ENCODE peak calls at places on chromosomes 3 and 15, in nine cellular contexts. One of them, this sample, is unnamed.
A peak's percentile ranks its signal among the peaks of the same experiment; 100 is the strongest.

GRCh38 chr3:184586871-184587270 is 25.3 kb downstream of the EPHB3 start:
- DNase-seq in breast epithelium: no peak
- DNase-seq in activated naive CD8-positive, alpha-beta T cell treated with anti-CD3 and anti-CD28 coated beads for 36 hours: no peak
- DNase-seq in activated T-helper 1 cell treated with anti-CD3 and anti-CD28 coated beads, Interleukin-2, amount 50 U/mL, for 16 hours: no peak
- DNase-seq in SW480: no peak
- DNase-seq in T follicular helper cell: no peak
- DNase-seq in activated CD4-positive, alpha-beta T cell treated with anti-CD3 and anti-CD28 coated beads, Interleukin-2, amount 10 ng/mL, durations not matched to agents 7 days and 5 days: no peak
- DNase-seq in cardiac muscle cell: no peak
- DNase-seq in T-helper 2 cell: no peak
- DNase-seq in this sample: no peak

GRCh38 chr15:64527263-64527984 is 67.0 kb downstream of the ZNF609 start:
- DNase-seq in activated CD4-positive, alpha-beta T cell treated with anti-CD3 and anti-CD28 coated beads, Interleukin-2, amount 10 ng/mL, durations not matched to agents 7 days and 5 days: no peak
- DNase-seq in activated T-helper 1 cell treated with anti-CD3 and anti-CD28 coated beads, Interleukin-2, amount 50 U/mL, for 16 hours: no peak
- DNase-seq in breast epithelium: no peak
- DNase-seq in T follicular helper cell: no peak
- DNase-seq in T-helper 2 cell: peak; percentile 26
- DNase-seq in cardiac muscle cell: peak; percentile 63
- DNase-seq in SW480: peak; percentile 23
- DNase-seq in activated naive CD8-positive, alpha-beta T cell treated with anti-CD3 and anti-CD28 coated beads for 36 hours: no peak
- DNase-seq in this sample: no peak

GRCh38 chr3:150495563-150496168 is 50.6 kb downstream of the SERP1 start:
- DNase-seq in activated T-helper 1 cell treated with anti-CD3 and anti-CD28 coated beads, Interleukin-2, amount 50 U/mL, for 16 hours: no peak
- DNase-seq in T-helper 2 cell: peak; percentile 41
- DNase-seq in SW480: peak; percentile 36
- DNase-seq in cardiac muscle cell: peak; percentile 71
- DNase-seq in activated naive CD8-positive, alpha-beta T cell treated with anti-CD3 and anti-CD28 coated beads for 36 hours: no peak
- DNase-seq in T follicular helper cell: no peak
- DNase-seq in breast epithelium: no peak
- DNase-seq in activated CD4-positive, alpha-beta T cell treated with anti-CD3 and anti-CD28 coated beads, Interleukin-2, amount 10 ng/mL, durations not matched to agents 7 days and 5 days: peak; percentile 34
- DNase-seq in this sample: no peak

GRCh38 chr15:48992096-48992495 is 28.4 kb upstream of the SHC4 start:
- DNase-seq in T-helper 2 cell: no peak
- DNase-seq in T follicular helper cell: no peak
- DNase-seq in activated T-helper 1 cell treated with anti-CD3 and anti-CD28 coated beads, Interleukin-2, amount 50 U/mL, for 16 hours: no peak
- DNase-seq in SW480: no peak
- DNase-seq in activated CD4-positive, alpha-beta T cell treated with anti-CD3 and anti-CD28 coated beads, Interleukin-2, amount 10 ng/mL, durations not matched to agents 7 days and 5 days: no peak
- DNase-seq in breast epithelium: no peak
- DNase-seq in cardiac muscle cell: no peak
- DNase-seq in activated naive CD8-positive, alpha-beta T cell treated with anti-CD3 and anti-CD28 coated beads for 36 hours: no peak
- DNase-seq in this sample: no peak

GRCh38 chr15:76501726-76502125 is 165.2 kb downstream of the ISL2 start:
- DNase-seq in activated naive CD8-positive, alpha-beta T cell treated with anti-CD3 and anti-CD28 coated beads for 36 hours: no peak
- DNase-seq in cardiac muscle cell: no peak
- DNase-seq in SW480: no peak
- DNase-seq in activated CD4-positive, alpha-beta T cell treated with anti-CD3 and anti-CD28 coated beads, Interleukin-2, amount 10 ng/mL, durations not matched to agents 7 days and 5 days: no peak
- DNase-seq in breast epithelium: no peak
- DNase-seq in activated T-helper 1 cell treated with anti-CD3 and anti-CD28 coated beads, Interleukin-2, amount 50 U/mL, for 16 hours: no peak
- DNase-seq in T-helper 2 cell: no peak
- DNase-seq in T follicular helper cell: no peak
- DNase-seq in this sample: no peak

GRCh38 chr3:21237638-21238037 is 513.4 kb downstream of the ZNF385D start:
- DNase-seq in cardiac muscle cell: no peak
- DNase-seq in T-helper 2 cell: no peak
- DNase-seq in breast epithelium: no peak
- DNase-seq in activated CD4-positive, alpha-beta T cell treated with anti-CD3 and anti-CD28 coated beads, Interleukin-2, amount 10 ng/mL, durations not matched to agents 7 days and 5 days: no peak
- DNase-seq in SW480: no peak
- DNase-seq in activated T-helper 1 cell treated with anti-CD3 and anti-CD28 coated beads, Interleukin-2, amount 50 U/mL, for 16 hours: no peak
- DNase-seq in T follicular helper cell: no peak
- DNase-seq in activated naive CD8-positive, alpha-beta T cell treated with anti-CD3 and anti-CD28 coated beads for 36 hours: no peak
- DNase-seq in this sample: no peak

GRCh38 chr3:29412117-29412516 is 131.2 kb downstream of the RBMS3 start:
- DNase-seq in breast epithelium: no peak
- DNase-seq in activated naive CD8-positive, alpha-beta T cell treated with anti-CD3 and anti-CD28 coated beads for 36 hours: no peak
- DNase-seq in cardiac muscle cell: no peak
- DNase-seq in T-helper 2 cell: no peak
- DNase-seq in T follicular helper cell: no peak
- DNase-seq in activated CD4-positive, alpha-beta T cell treated with anti-CD3 and anti-CD28 coated beads, Interleukin-2, amount 10 ng/mL, durations not matched to agents 7 days and 5 days: no peak
- DNase-seq in activated T-helper 1 cell treated with anti-CD3 and anti-CD28 coated beads, Interleukin-2, amount 50 U/mL, for 16 hours: no peak
- DNase-seq in SW480: no peak
- DNase-seq in this sample: no peak

GRCh38 chr15:29343229-29343628 is 73.6 kb upstream of the NSMCE3 start:
- DNase-seq in activated CD4-positive, alpha-beta T cell treated with anti-CD3 and anti-CD28 coated beads, Interleukin-2, amount 10 ng/mL, durations not matched to agents 7 days and 5 days: no peak
- DNase-seq in breast epithelium: no peak
- DNase-seq in activated T-helper 1 cell treated with anti-CD3 and anti-CD28 coated beads, Interleukin-2, amount 50 U/mL, for 16 hours: no peak
- DNase-seq in activated naive CD8-positive, alpha-beta T cell treated with anti-CD3 and anti-CD28 coated beads for 36 hours: no peak
- DNase-seq in cardiac muscle cell: no peak
- DNase-seq in T-helper 2 cell: no peak
- DNase-seq in SW480: no peak
- DNase-seq in T follicular helper cell: no peak
- DNase-seq in this sample: no peak

GRCh38 chr3:102192575-102192974 is 242.2 kb upstream of the ZPLD1 start:
- DNase-seq in activated CD4-positive, alpha-beta T cell treated with anti-CD3 and anti-CD28 coated beads, Interleukin-2, amount 10 ng/mL, durations not matched to agents 7 days and 5 days: no peak
- DNase-seq in T follicular helper cell: no peak
- DNase-seq in SW480: no peak
- DNase-seq in cardiac muscle cell: no peak
- DNase-seq in activated naive CD8-positive, alpha-beta T cell treated with anti-CD3 and anti-CD28 coated beads for 36 hours: no peak
- DNase-seq in breast epithelium: no peak
- DNase-seq in activated T-helper 1 cell treated with anti-CD3 and anti-CD28 coated beads, Interleukin-2, amount 50 U/mL, for 16 hours: no peak
- DNase-seq in T-helper 2 cell: no peak
- DNase-seq in this sample: no peak

GRCh38 chr3:160707187-160707789 is 30.3 kb downstream of the ARL14 start:
- DNase-seq in T follicular helper cell: peak; percentile 4
- DNase-seq in activated T-helper 1 cell treated with anti-CD3 and anti-CD28 coated beads, Interleukin-2, amount 50 U/mL, for 16 hours: peak; percentile 6
- DNase-seq in breast epithelium: no peak
- DNase-seq in SW480: peak; percentile 67
- DNase-seq in cardiac muscle cell: peak; percentile 73
- DNase-seq in activated naive CD8-positive, alpha-beta T cell treated with anti-CD3 and anti-CD28 coated beads for 36 hours: peak; percentile 5
- DNase-seq in activated CD4-positive, alpha-beta T cell treated with anti-CD3 and anti-CD28 coated beads, Interleukin-2, amount 10 ng/mL, durations not matched to agents 7 days and 5 days: peak; percentile 57
- DNase-seq in T-helper 2 cell: peak; percentile 57
- DNase-seq in this sample: no peak

GRCh38 chr3:127545711-127546457 is 44.6 kb downstream of the TPRA1 start:
- DNase-seq in activated naive CD8-positive, alpha-beta T cell treated with anti-CD3 and anti-CD28 coated beads for 36 hours: no peak
- DNase-seq in SW480: no peak
- DNase-seq in cardiac muscle cell: no peak
- DNase-seq in T-helper 2 cell: no peak
- DNase-seq in breast epithelium: no peak
- DNase-seq in T follicular helper cell: no peak
- DNase-seq in activated CD4-positive, alpha-beta T cell treated with anti-CD3 and anti-CD28 coated beads, Interleukin-2, amount 10 ng/mL, durations not matched to agents 7 days and 5 days: no peak
- DNase-seq in activated T-helper 1 cell treated with anti-CD3 and anti-CD28 coated beads, Interleukin-2, amount 50 U/mL, for 16 hours: no peak
- DNase-seq in this sample: peak; percentile 68

GRCh38 chr3:72738752-72739520 is 109.3 kb downstream of the SHQ1 start:
- DNase-seq in T follicular helper cell: peak; percentile 66
- DNase-seq in T-helper 2 cell: peak; percentile 84
- DNase-seq in breast epithelium: peak; percentile 63
- DNase-seq in activated naive CD8-positive, alpha-beta T cell treated with anti-CD3 and anti-CD28 coated beads for 36 hours: peak; percentile 74
- DNase-seq in activated T-helper 1 cell treated with anti-CD3 and anti-CD28 coated beads, Interleukin-2, amount 50 U/mL, for 16 hours: peak; percentile 57
- DNase-seq in SW480: peak; percentile 48
- DNase-seq in activated CD4-positive, alpha-beta T cell treated with anti-CD3 and anti-CD28 coated beads, Interleukin-2, amount 10 ng/mL, durations not matched to agents 7 days and 5 days: peak; percentile 72
- DNase-seq in cardiac muscle cell: peak; percentile 49
- DNase-seq in this sample: no peak

GRCh38 chr3:103052236-103052830 is 617.5 kb downstream of the ZPLD1 start:
- DNase-seq in activated T-helper 1 cell treated with anti-CD3 and anti-CD28 coated beads, Interleukin-2, amount 50 U/mL, for 16 hours: no peak
- DNase-seq in activated naive CD8-positive, alpha-beta T cell treated with anti-CD3 and anti-CD28 coated beads for 36 hours: no peak
- DNase-seq in activated CD4-positive, alpha-beta T cell treated with anti-CD3 and anti-CD28 coated beads, Interleukin-2, amount 10 ng/mL, durations not matched to agents 7 days and 5 days: no peak
- DNase-seq in cardiac muscle cell: no peak
- DNase-seq in T-helper 2 cell: no peak
- DNase-seq in T follicular helper cell: no peak
- DNase-seq in breast epithelium: no peak
- DNase-seq in SW480: no peak
- DNase-seq in this sample: no peak

GRCh38 chr3:38969321-38970235 is 82.2 kb downstream of the SCN11A start:
- DNase-seq in T follicular helper cell: no peak
- DNase-seq in activated CD4-positive, alpha-beta T cell treated with anti-CD3 and anti-CD28 coated beads, Interleukin-2, amount 10 ng/mL, durations not matched to agents 7 days and 5 days: no peak
- DNase-seq in activated T-helper 1 cell treated with anti-CD3 and anti-CD28 coated beads, Interleukin-2, amount 50 U/mL, for 16 hours: no peak
- DNase-seq in T-helper 2 cell: no peak
- DNase-seq in cardiac muscle cell: no peak
- DNase-seq in breast epithelium: no peak
- DNase-seq in SW480: no peak
- DNase-seq in activated naive CD8-positive, alpha-beta T cell treated with anti-CD3 and anti-CD28 coated beads for 36 hours: no peak
- DNase-seq in this sample: no peak

GRCh38 chr15:70892002-70892911 is at the start of the genes LRRC49 and THAP10:
- DNase-seq in cardiac muscle cell: peak; percentile 95
- DNase-seq in SW480: peak; percentile 97
- DNase-seq in T follicular helper cell: no peak
- DNase-seq in activated T-helper 1 cell treated with anti-CD3 and anti-CD28 coated beads, Interleukin-2, amount 50 U/mL, for 16 hours: no peak
- DNase-seq in activated CD4-positive, alpha-beta T cell treated with anti-CD3 and anti-CD28 coated beads, Interleukin-2, amount 10 ng/mL, durations not matched to agents 7 days and 5 days: peak; percentile 53
- DNase-seq in T-helper 2 cell: peak; percentile 53
- DNase-seq in activated naive CD8-positive, alpha-beta T cell treated with anti-CD3 and anti-CD28 coated beads for 36 hours: peak; percentile 53
- DNase-seq in breast epithelium: peak; percentile 82
- DNase-seq in this sample: no peak

GRCh38 chr3:177196473-177197040 is 725 bp downstream of the TBL1XR1 start:
- DNase-seq in breast epithelium: peak; percentile 57
- DNase-seq in SW480: peak; percentile 70
- DNase-seq in T follicular helper cell: peak; percentile 33
- DNase-seq in activated naive CD8-positive, alpha-beta T cell treated with anti-CD3 and anti-CD28 coated beads for 36 hours: peak; percentile 45
- DNase-seq in activated T-helper 1 cell treated with anti-CD3 and anti-CD28 coated beads, Interleukin-2, amount 50 U/mL, for 16 hours: no peak
- DNase-seq in cardiac muscle cell: peak; percentile 72
- DNase-seq in activated CD4-positive, alpha-beta T cell treated with anti-CD3 and anti-CD28 coated beads, Interleukin-2, amount 10 ng/mL, durations not matched to agents 7 days and 5 days: peak; percentile 60
- DNase-seq in T-helper 2 cell: peak; percentile 65
- DNase-seq in this sample: no peak

GRCh38 chr3:13277130-13277783 is 142.9 kb downstream of the NUP210 start:
- DNase-seq in activated CD4-positive, alpha-beta T cell treated with anti-CD3 and anti-CD28 coated beads, Interleukin-2, amount 10 ng/mL, durations not matched to agents 7 days and 5 days: no peak
- DNase-seq in activated T-helper 1 cell treated with anti-CD3 and anti-CD28 coated beads, Interleukin-2, amount 50 U/mL, for 16 hours: no peak
- DNase-seq in T-helper 2 cell: no peak
- DNase-seq in SW480: no peak
- DNase-seq in T follicular helper cell: no peak
- DNase-seq in breast epithelium: no peak
- DNase-seq in cardiac muscle cell: no peak
- DNase-seq in activated naive CD8-positive, alpha-beta T cell treated with anti-CD3 and anti-CD28 coated beads for 36 hours: no peak
- DNase-seq in this sample: peak; percentile 38

GRCh38 chr15:73386886-73387506 is 18.2 kb upstream of the HCN4 start:
- DNase-seq in activated CD4-positive, alpha-beta T cell treated with anti-CD3 and anti-CD28 coated beads, Interleukin-2, amount 10 ng/mL, durations not matched to agents 7 days and 5 days: no peak
- DNase-seq in T follicular helper cell: no peak
- DNase-seq in T-helper 2 cell: no peak
- DNase-seq in breast epithelium: no peak
- DNase-seq in activated T-helper 1 cell treated with anti-CD3 and anti-CD28 coated beads, Interleukin-2, amount 50 U/mL, for 16 hours: no peak
- DNase-seq in activated naive CD8-positive, alpha-beta T cell treated with anti-CD3 and anti-CD28 coated beads for 36 hours: no peak
- DNase-seq in cardiac muscle cell: no peak
- DNase-seq in SW480: no peak
- DNase-seq in this sample: no peak

GRCh38 chr15:39391230-39391629 is 189.6 kb upstream of the THBS1 start:
- DNase-seq in T follicular helper cell: no peak
- DNase-seq in cardiac muscle cell: peak; percentile 52
- DNase-seq in T-helper 2 cell: no peak
- DNase-seq in activated naive CD8-positive, alpha-beta T cell treated with anti-CD3 and anti-CD28 coated beads for 36 hours: no peak
- DNase-seq in activated CD4-positive, alpha-beta T cell treated with anti-CD3 and anti-CD28 coated beads, Interleukin-2, amount 10 ng/mL, durations not matched to agents 7 days and 5 days: no peak
- DNase-seq in activated T-helper 1 cell treated with anti-CD3 and anti-CD28 coated beads, Interleukin-2, amount 50 U/mL, for 16 hours: no peak
- DNase-seq in SW480: no peak
- DNase-seq in breast epithelium: no peak
- DNase-seq in this sample: no peak

GRCh38 chr3:149284034-149284433 is 49.4 kb downstream of the TM4SF18 start:
- DNase-seq in cardiac muscle cell: no peak
- DNase-seq in T follicular helper cell: no peak
- DNase-seq in activated CD4-positive, alpha-beta T cell treated with anti-CD3 and anti-CD28 coated beads, Interleukin-2, amount 10 ng/mL, durations not matched to agents 7 days and 5 days: no peak
- DNase-seq in T-helper 2 cell: no peak
- DNase-seq in activated T-helper 1 cell treated with anti-CD3 and anti-CD28 coated beads, Interleukin-2, amount 50 U/mL, for 16 hours: no peak
- DNase-seq in activated naive CD8-positive, alpha-beta T cell treated with anti-CD3 and anti-CD28 coated beads for 36 hours: no peak
- DNase-seq in SW480: no peak
- DNase-seq in breast epithelium: no peak
- DNase-seq in this sample: no peak

GRCh38 chr3:33392703-33393125 is 47.5 kb downstream of the UBP1 start:
- DNase-seq in cardiac muscle cell: peak; percentile 72
- DNase-seq in breast epithelium: no peak
- DNase-seq in T-helper 2 cell: no peak
- DNase-seq in activated T-helper 1 cell treated with anti-CD3 and anti-CD28 coated beads, Interleukin-2, amount 50 U/mL, for 16 hours: no peak
- DNase-seq in SW480: peak; percentile 40
- DNase-seq in activated naive CD8-positive, alpha-beta T cell treated with anti-CD3 and anti-CD28 coated beads for 36 hours: no peak
- DNase-seq in T follicular helper cell: no peak
- DNase-seq in activated CD4-positive, alpha-beta T cell treated with anti-CD3 and anti-CD28 coated beads, Interleukin-2, amount 10 ng/mL, durations not matched to agents 7 days and 5 days: no peak
- DNase-seq in this sample: no peak

GRCh38 chr15:80404057-80404718 is at the start of gene ARNT2:
- DNase-seq in activated CD4-positive, alpha-beta T cell treated with anti-CD3 and anti-CD28 coated beads, Interleukin-2, amount 10 ng/mL, durations not matched to agents 7 days and 5 days: no peak
- DNase-seq in SW480: peak; percentile 47
- DNase-seq in T follicular helper cell: no peak
- DNase-seq in T-helper 2 cell: no peak
- DNase-seq in cardiac muscle cell: peak; percentile 5
- DNase-seq in activated naive CD8-positive, alpha-beta T cell treated with anti-CD3 and anti-CD28 coated beads for 36 hours: no peak
- DNase-seq in breast epithelium: no peak
- DNase-seq in activated T-helper 1 cell treated with anti-CD3 and anti-CD28 coated beads, Interleukin-2, amount 50 U/mL, for 16 hours: no peak
- DNase-seq in this sample: no peak

GRCh38 chr3:84961492-84962255 is 2.9 kb downstream of the CADM2 start:
- DNase-seq in T follicular helper cell: no peak
- DNase-seq in activated CD4-positive, alpha-beta T cell treated with anti-CD3 and anti-CD28 coated beads, Interleukin-2, amount 10 ng/mL, durations not matched to agents 7 days and 5 days: no peak
- DNase-seq in T-helper 2 cell: no peak
- DNase-seq in activated naive CD8-positive, alpha-beta T cell treated with anti-CD3 and anti-CD28 coated beads for 36 hours: no peak
- DNase-seq in cardiac muscle cell: no peak
- DNase-seq in SW480: no peak
- DNase-seq in breast epithelium: no peak
- DNase-seq in activated T-helper 1 cell treated with anti-CD3 and anti-CD28 coated beads, Interleukin-2, amount 50 U/mL, for 16 hours: no peak
- DNase-seq in this sample: no peak

GRCh38 chr3:73602171-73602570 is 22.6 kb downstream of the PDZRN3 start:
- DNase-seq in T-helper 2 cell: no peak
- DNase-seq in activated T-helper 1 cell treated with anti-CD3 and anti-CD28 coated beads, Interleukin-2, amount 50 U/mL, for 16 hours: no peak
- DNase-seq in activated CD4-positive, alpha-beta T cell treated with anti-CD3 and anti-CD28 coated beads, Interleukin-2, amount 10 ng/mL, durations not matched to agents 7 days and 5 days: no peak
- DNase-seq in activated naive CD8-positive, alpha-beta T cell treated with anti-CD3 and anti-CD28 coated beads for 36 hours: no peak
- DNase-seq in cardiac muscle cell: peak; percentile 86
- DNase-seq in T follicular helper cell: no peak
- DNase-seq in breast epithelium: no peak
- DNase-seq in SW480: no peak
- DNase-seq in this sample: no peak

GRCh38 chr3:68088216-68088615 is 433.8 kb upstream of the SUCLG2 start:
- DNase-seq in activated naive CD8-positive, alpha-beta T cell treated with anti-CD3 and anti-CD28 coated beads for 36 hours: peak; percentile 43
- DNase-seq in T follicular helper cell: peak; percentile 44
- DNase-seq in breast epithelium: no peak
- DNase-seq in SW480: no peak
- DNase-seq in cardiac muscle cell: no peak
- DNase-seq in T-helper 2 cell: peak; percentile 57
- DNase-seq in activated CD4-positive, alpha-beta T cell treated with anti-CD3 and anti-CD28 coated beads, Interleukin-2, amount 10 ng/mL, durations not matched to agents 7 days and 5 days: peak; percentile 67
- DNase-seq in activated T-helper 1 cell treated with anti-CD3 and anti-CD28 coated beads, Interleukin-2, amount 50 U/mL, for 16 hours: peak; percentile 2
- DNase-seq in this sample: no peak